ENCODE peak calls at places on chromosomes 1 and 21, in eight cellular contexts. T is HTR-8/SVneo; U is CD4-positive, CD25-positive, alpha-beta regulatory T cell; V is ecto neural progenitor cell; G is NCI-H446 treated with DMSO at 0.1 percent for 48 hours; P is NCI-H1092 treated with DMSO at 0.1 percent for 48 hours; Q is HEK293T; Y is nephron progenitor cell. A is an unnamed sample.

GRCh38 chr1:93471911-93472310 is 24.0 kb downstream of the FNBP1L start:
- DNase-seq in T (no peak), P (no peak), U (no peak), G (no peak), Q (no peak), Y (no peak), V (no peak), A (no peak)

GRCh38 chr21:25179116-25179515 is 428.2 kb downstream of the MRPL39 start:
- DNase-seq in G (no peak), Y (no peak), U (no peak), V (no peak), T (no peak), P (no peak), Q (no peak), A (no peak)

GRCh38 chr1:232594768-232595698 is 34.9 kb downstream of the SIPA1L2 start:
- DNase-seq in U (no peak), G (no peak), V (peak), Y (peak), Q (no peak), T (no peak), P (no peak), A (no peak)

GRCh38 chr1:51693420-51694144 is 76.7 kb downstream of the OSBPL9 start:
- DNase-seq in Q (no peak), Y (no peak), G (no peak), V (no peak), U (no peak), T (no peak), P (no peak), A (no peak)

GRCh38 chr1:41905103-41905675 is 13.5 kb downstream of the HIVEP3 start:
- DNase-seq in G (no peak), Y (no peak), T (no peak), P (no peak), U (no peak), V (peak), Q (no peak), A (peak)

GRCh38 chr1:233908092-233908491 is 3.6 kb downstream of the SLC35F3 start:
- DNase-seq in U (no peak), T (no peak), Q (no peak), G (no peak), Y (no peak), V (no peak), P (no peak), A (no peak)

GRCh38 chr1:152501704-152502103 is 8.9 kb upstream of the LCE5A start:
- DNase-seq in Q (no peak), U (no peak), V (no peak), G (no peak), T (no peak), P (no peak), Y (no peak), A (no peak)

GRCh38 chr1:905071-905749 is 18.5 kb upstream of the SAMD11 start:
- DNase-seq in V (peak), U (peak), P (no peak), Q (no peak), Y (peak), G (no peak), T (no peak), A (peak)

GRCh38 chr1:201546093-201546492 is 7.2 kb downstream of the NAV1 start:
- DNase-seq in G (peak), V (peak), Q (no peak), T (no peak), P (peak), Y (no peak), U (no peak), A (peak)

GRCh38 chr1:227733309-227733705 is 1.8 kb downstream of the JMJD4 start:
- DNase-seq in Y (no peak), V (no peak), U (no peak), P (no peak), G (no peak), T (no peak), Q (no peak), A (no peak)

GRCh38 chr1:38125837-38126520 is 79.4 kb upstream of the POU3F1 start:
- DNase-seq in U (no peak), P (no peak), G (no peak), V (no peak), Y (no peak), Q (no peak), T (no peak), A (no peak)

GRCh38 chr21:42397291-42398129 is 1.7 kb upstream of the TMPRSS3 start:
- DNase-seq in P (no peak), G (no peak), T (no peak), U (no peak), Q (no peak), Y (no peak), V (no peak), A (no peak)

GRCh38 chr1:213997031-213997771 is 9.4 kb downstream of the PROX1 start:
- DNase-seq in Y (no peak), Q (no peak), T (no peak), U (no peak), G (no peak), V (no peak), P (no peak), A (no peak)